ENCODE peak calls at places on chromosomes 3 and 15, in nine cellular contexts. One of them, this sample, is unnamed.

GRCh38 chr3:163438760-163439159 is 1639.5 kb downstream of the SI start:
- DNase-seq in H9: no peak
- DNase-seq in NCI-H146: no peak
- DNase-seq in BE2C: no peak
- DNase-seq in AG09319: no peak
- DNase-seq in CD8-positive, alpha-beta memory T cell: no peak
- DNase-seq in GDM1: no peak
- DNase-seq in mammary epithelial cell: no peak
- DNase-seq in cardiac fibroblast: no peak
- DNase-seq in this sample: no peak

GRCh38 chr15:25801586-25802284 is 61.4 kb downstream of the ATP10A start:
- DNase-seq in H9: peak
- DNase-seq in NCI-H146: no peak
- DNase-seq in BE2C: no peak
- DNase-seq in AG09319: no peak
- DNase-seq in CD8-positive, alpha-beta memory T cell: no peak
- DNase-seq in GDM1: no peak
- DNase-seq in mammary epithelial cell: no peak
- DNase-seq in cardiac fibroblast: no peak
- DNase-seq in this sample: no peak

GRCh38 chr15:77568960-77569646 is 63.6 kb downstream of the LINGO1 start:
- DNase-seq in H9: no peak
- DNase-seq in NCI-H146: peak
- DNase-seq in BE2C: no peak
- DNase-seq in AG09319: no peak
- DNase-seq in CD8-positive, alpha-beta memory T cell: no peak
- DNase-seq in GDM1: no peak
- DNase-seq in mammary epithelial cell: peak
- DNase-seq in cardiac fibroblast: peak
- DNase-seq in this sample: no peak

GRCh38 chr3:79081285-79081684 is 686.5 kb downstream of the ROBO1 start:
- DNase-seq in H9: no peak
- DNase-seq in NCI-H146: no peak
- DNase-seq in BE2C: no peak
- DNase-seq in AG09319: no peak
- DNase-seq in CD8-positive, alpha-beta memory T cell: no peak
- DNase-seq in GDM1: no peak
- DNase-seq in mammary epithelial cell: no peak
- DNase-seq in cardiac fibroblast: no peak
- DNase-seq in this sample: no peak

GRCh38 chr3:194058189-194058571 is 77.8 kb upstream of the HES1 start:
- DNase-seq in H9: peak
- DNase-seq in NCI-H146: peak
- DNase-seq in BE2C: peak
- DNase-seq in AG09319: no peak
- DNase-seq in CD8-positive, alpha-beta memory T cell: no peak
- DNase-seq in GDM1: no peak
- DNase-seq in mammary epithelial cell: peak
- DNase-seq in cardiac fibroblast: peak
- DNase-seq in this sample: no peak

GRCh38 chr3:13572926-13573623 is 24.1 kb downstream of the FBLN2 start:
- DNase-seq in H9: no peak
- DNase-seq in NCI-H146: no peak
- DNase-seq in BE2C: no peak
- DNase-seq in AG09319: no peak
- DNase-seq in CD8-positive, alpha-beta memory T cell: peak
- DNase-seq in GDM1: no peak
- DNase-seq in mammary epithelial cell: no peak
- DNase-seq in cardiac fibroblast: no peak
- DNase-seq in this sample: no peak

GRCh38 chr3:63557912-63558311 is 94.6 kb upstream of the SNTN start:
- DNase-seq in H9: no peak
- DNase-seq in NCI-H146: no peak
- DNase-seq in BE2C: no peak
- DNase-seq in AG09319: no peak
- DNase-seq in CD8-positive, alpha-beta memory T cell: no peak
- DNase-seq in GDM1: no peak
- DNase-seq in mammary epithelial cell: no peak
- DNase-seq in cardiac fibroblast: no peak
- DNase-seq in this sample: no peak

GRCh38 chr3:119571230-119571629 is 8.1 kb upstream of the ADPRH start:
- DNase-seq in H9: no peak
- DNase-seq in NCI-H146: no peak
- DNase-seq in BE2C: no peak
- DNase-seq in AG09319: no peak
- DNase-seq in CD8-positive, alpha-beta memory T cell: no peak
- DNase-seq in GDM1: no peak
- DNase-seq in mammary epithelial cell: no peak
- DNase-seq in cardiac fibroblast: no peak
- DNase-seq in this sample: no peak

GRCh38 chr3:113105980-113106379 is 105.4 kb upstream of the BOC start:
- DNase-seq in H9: no peak
- DNase-seq in NCI-H146: no peak
- DNase-seq in BE2C: no peak
- DNase-seq in AG09319: no peak
- DNase-seq in CD8-positive, alpha-beta memory T cell: no peak
- DNase-seq in GDM1: no peak
- DNase-seq in mammary epithelial cell: no peak
- DNase-seq in cardiac fibroblast: no peak
- DNase-seq in this sample: no peak

GRCh38 chr15:98878172-98878571 is 129.4 kb downstream of the PGPEP1L start:
- DNase-seq in H9: no peak
- DNase-seq in NCI-H146: no peak
- DNase-seq in BE2C: no peak
- DNase-seq in AG09319: no peak
- DNase-seq in CD8-positive, alpha-beta memory T cell: no peak
- DNase-seq in GDM1: no peak
- DNase-seq in mammary epithelial cell: no peak
- DNase-seq in cardiac fibroblast: no peak
- DNase-seq in this sample: no peak

GRCh38 chr3:63328386-63328785 is 50.3 kb downstream of the SYNPR start:
- DNase-seq in H9: no peak
- DNase-seq in NCI-H146: peak
- DNase-seq in BE2C: no peak
- DNase-seq in AG09319: no peak
- DNase-seq in CD8-positive, alpha-beta memory T cell: no peak
- DNase-seq in GDM1: no peak
- DNase-seq in mammary epithelial cell: peak
- DNase-seq in cardiac fibroblast: no peak
- DNase-seq in this sample: no peak